ENCODE peak calls at places on chromosomes 2 and 18, in eight cellular contexts. One of them, this sample, is unnamed.

GRCh38 chr18:33560686-33561370 is 17.2 kb upstream of the ASXL3 start:
- DNase-seq in CD8-positive, alpha-beta T cell: no peak
- DNase-seq in suprapubic skin: no peak
- DNase-seq in A549: peak; percentile 33
- DNase-seq in CD8-positive, alpha-beta memory T cell: no peak
- DNase-seq in aorta: no peak
- DNase-seq in cardiac muscle cell: peak; percentile 37
- DNase-seq in breast epithelium: no peak
- DNase-seq in this sample: no peak

GRCh38 chr2:38750011-38750792 is 959 bp downstream of the SRSF7 start:
- DNase-seq in breast epithelium: peak; percentile 57
- DNase-seq in A549: peak; percentile 37
- DNase-seq in suprapubic skin: peak; percentile 71
- DNase-seq in aorta: peak; percentile 87
- DNase-seq in CD8-positive, alpha-beta T cell: peak; percentile 73
- DNase-seq in CD8-positive, alpha-beta memory T cell: peak; percentile 31
- DNase-seq in cardiac muscle cell: peak; percentile 47
- DNase-seq in this sample: peak; percentile 80

GRCh38 chr2:224369028-224369632 is 32.8 kb downstream of the FAM124B start:
- DNase-seq in A549: peak; percentile 47
- DNase-seq in aorta: no peak
- DNase-seq in CD8-positive, alpha-beta memory T cell: no peak
- DNase-seq in suprapubic skin: no peak
- DNase-seq in cardiac muscle cell: peak; percentile 67
- DNase-seq in breast epithelium: no peak
- DNase-seq in CD8-positive, alpha-beta T cell: no peak
- DNase-seq in this sample: peak; percentile 51

GRCh38 chr18:35051978-35052377 is 10.8 kb downstream of the MAPRE2 start:
- DNase-seq in aorta: no peak
- DNase-seq in cardiac muscle cell: peak; percentile 44
- DNase-seq in suprapubic skin: no peak
- DNase-seq in CD8-positive, alpha-beta memory T cell: no peak
- DNase-seq in CD8-positive, alpha-beta T cell: no peak
- DNase-seq in breast epithelium: no peak
- DNase-seq in A549: no peak
- DNase-seq in this sample: no peak

GRCh38 chr2:47905454-47906260 is 641 bp downstream of the FBXO11 start:
- DNase-seq in cardiac muscle cell: peak; percentile 63
- DNase-seq in suprapubic skin: peak; percentile 78
- DNase-seq in CD8-positive, alpha-beta T cell: peak; percentile 80
- DNase-seq in aorta: peak; percentile 85
- DNase-seq in CD8-positive, alpha-beta memory T cell: peak; percentile 50
- DNase-seq in breast epithelium: peak; percentile 53
- DNase-seq in A549: peak; percentile 81
- DNase-seq in this sample: peak; percentile 80

GRCh38 chr2:149313512-149313972 is 16.8 kb upstream of the LYPD6 start:
- DNase-seq in CD8-positive, alpha-beta memory T cell: no peak
- DNase-seq in suprapubic skin: no peak
- DNase-seq in breast epithelium: peak; percentile 54
- DNase-seq in A549: peak; percentile 45
- DNase-seq in CD8-positive, alpha-beta T cell: no peak
- DNase-seq in aorta: no peak
- DNase-seq in cardiac muscle cell: peak; percentile 43
- DNase-seq in this sample: peak; percentile 31

GRCh38 chr2:222952204-222952603 is 91.4 kb downstream of the ACSL3 start:
- DNase-seq in suprapubic skin: no peak
- DNase-seq in CD8-positive, alpha-beta T cell: no peak
- DNase-seq in CD8-positive, alpha-beta memory T cell: no peak
- DNase-seq in cardiac muscle cell: no peak
- DNase-seq in aorta: no peak
- DNase-seq in breast epithelium: no peak
- DNase-seq in A549: no peak
- DNase-seq in this sample: peak; percentile 28

GRCh38 chr2:112184121-112184520 is 45.9 kb downstream of the FBLN7 start:
- DNase-seq in suprapubic skin: no peak
- DNase-seq in CD8-positive, alpha-beta memory T cell: no peak
- DNase-seq in cardiac muscle cell: no peak
- DNase-seq in aorta: no peak
- DNase-seq in breast epithelium: no peak
- DNase-seq in CD8-positive, alpha-beta T cell: no peak
- DNase-seq in A549: no peak
- DNase-seq in this sample: no peak

GRCh38 chr18:8426401-8426800 is 182.8 kb upstream of the RAB12 start:
- DNase-seq in A549: peak; percentile 12
- DNase-seq in suprapubic skin: no peak
- DNase-seq in CD8-positive, alpha-beta T cell: no peak
- DNase-seq in cardiac muscle cell: no peak
- DNase-seq in CD8-positive, alpha-beta memory T cell: no peak
- DNase-seq in aorta: no peak
- DNase-seq in breast epithelium: no peak
- DNase-seq in this sample: no peak

GRCh38 chr18:37362158-37362890 is 203.3 kb downstream of the CELF4 start:
- DNase-seq in aorta: no peak
- DNase-seq in suprapubic skin: no peak
- DNase-seq in CD8-positive, alpha-beta memory T cell: no peak
- DNase-seq in breast epithelium: no peak
- DNase-seq in CD8-positive, alpha-beta T cell: no peak
- DNase-seq in cardiac muscle cell: no peak
- DNase-seq in A549: no peak
- DNase-seq in this sample: no peak

GRCh38 chr2:237344972-237345870 is 68.7 kb downstream of the COL6A3 start:
- DNase-seq in cardiac muscle cell: no peak
- DNase-seq in breast epithelium: no peak
- DNase-seq in CD8-positive, alpha-beta T cell: no peak
- DNase-seq in A549: no peak
- DNase-seq in CD8-positive, alpha-beta memory T cell: no peak
- DNase-seq in suprapubic skin: no peak
- DNase-seq in aorta: no peak
- DNase-seq in this sample: no peak

GRCh38 chr18:70822167-70822566 is 533.3 kb downstream of the SOCS6 start:
- DNase-seq in cardiac muscle cell: peak; percentile 0
- DNase-seq in aorta: no peak
- DNase-seq in CD8-positive, alpha-beta memory T cell: no peak
- DNase-seq in suprapubic skin: no peak
- DNase-seq in A549: no peak
- DNase-seq in CD8-positive, alpha-beta T cell: no peak
- DNase-seq in breast epithelium: no peak
- DNase-seq in this sample: no peak

DNA sequence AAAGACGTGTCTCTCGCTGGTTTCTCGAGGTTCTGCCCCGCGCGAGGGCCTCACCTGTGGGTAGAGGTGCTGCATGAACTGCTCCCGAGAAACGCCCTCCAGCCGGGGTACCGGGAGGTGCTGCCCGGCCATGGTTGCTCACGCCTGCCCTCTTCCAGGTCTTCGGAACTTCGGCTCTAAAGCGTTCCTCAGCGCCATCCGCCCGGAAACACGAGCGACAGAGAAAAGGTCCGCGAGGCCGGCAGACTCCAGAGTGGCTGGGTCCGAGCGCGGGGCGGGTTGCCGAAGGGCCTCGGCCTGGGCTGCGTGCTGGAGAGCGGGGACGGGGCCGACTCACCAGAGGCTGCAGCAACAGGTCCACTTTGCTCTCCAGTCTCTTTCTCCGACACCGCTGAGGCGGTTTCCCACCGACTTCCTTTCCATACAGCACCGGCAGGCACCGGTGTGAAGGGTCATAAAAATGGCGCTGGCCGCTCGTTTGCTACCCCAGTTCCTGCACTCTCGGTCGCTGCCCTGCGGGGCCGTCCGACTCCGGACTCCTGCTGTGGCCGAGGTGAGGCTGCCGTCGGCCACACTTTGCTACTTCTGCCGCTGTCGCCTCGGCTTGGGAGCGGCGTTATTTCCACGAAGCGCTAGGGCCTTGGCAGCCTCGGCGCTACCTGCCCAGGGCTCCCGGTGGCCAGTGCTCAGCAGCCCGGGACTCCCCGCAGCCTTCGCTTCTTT is at the start of the genes MAIP1 and TYW5:
- DNase-seq in CD8-positive, alpha-beta memory T cell: peak; percentile 66
- DNase-seq in suprapubic skin: peak; percentile 87
- DNase-seq in cardiac muscle cell: peak; percentile 88
- DNase-seq in A549: peak; percentile 92
- DNase-seq in breast epithelium: peak; percentile 76
- DNase-seq in aorta: peak; percentile 93
- DNase-seq in CD8-positive, alpha-beta T cell: peak; percentile 88
- DNase-seq in this sample: peak; percentile 89
- H3K4me1 ChIP-seq in CD8-positive, alpha-beta memory T cell: peaks cover 44% of the 10 kb centered on the region
- H3K4me1 ChIP-seq in suprapubic skin: peaks cover 35% of the 10 kb centered on the region
- H3K4me1 ChIP-seq in cardiac muscle cell: peaks cover 11% of the 10 kb centered on the region
- H3K4me1 ChIP-seq in A549: peaks cover 21% of the 10 kb centered on the region
- H3K4me1 ChIP-seq in breast epithelium: peaks cover 18% of the 10 kb centered on the region
- H3K4me1 ChIP-seq in aorta: no peaks in the 10 kb centered on the region
- H3K4me1 ChIP-seq in CD8-positive, alpha-beta T cell: peaks cover 34% of the 10 kb centered on the region
- H3K4me1 ChIP-seq in this sample: peaks cover 20% of the 10 kb centered on the region

GRCh38 chr2:28333606-28334526 is 58.8 kb upstream of the FOSL2 start:
- DNase-seq in aorta: no peak
- DNase-seq in CD8-positive, alpha-beta T cell: no peak
- DNase-seq in CD8-positive, alpha-beta memory T cell: no peak
- DNase-seq in cardiac muscle cell: peak; percentile 29
- DNase-seq in suprapubic skin: no peak
- DNase-seq in breast epithelium: no peak
- DNase-seq in A549: no peak
- DNase-seq in this sample: no peak
- H3K4me1 ChIP-seq in aorta: no peaks in the 10 kb centered on the region
- H3K4me1 ChIP-seq in CD8-positive, alpha-beta T cell: no peaks in the 10 kb centered on the region
- H3K4me1 ChIP-seq in CD8-positive, alpha-beta memory T cell: no peaks in the 10 kb centered on the region
- H3K4me1 ChIP-seq in cardiac muscle cell: no peaks in the 10 kb centered on the region
- H3K4me1 ChIP-seq in suprapubic skin: peaks cover 49% of the 10 kb centered on the region
- H3K4me1 ChIP-seq in breast epithelium: no peaks in the 10 kb centered on the region
- H3K4me1 ChIP-seq in A549: peaks cover 5% of the 10 kb centered on the region
- H3K4me1 ChIP-seq in this sample: peaks cover 1% of the 10 kb centered on the region

GRCh38 chr2:157657858-157658257 is 29.2 kb upstream of the ACVR1C start:
- DNase-seq in cardiac muscle cell: no peak
- DNase-seq in suprapubic skin: no peak
- DNase-seq in aorta: no peak
- DNase-seq in A549: no peak
- DNase-seq in breast epithelium: no peak
- DNase-seq in CD8-positive, alpha-beta memory T cell: no peak
- DNase-seq in CD8-positive, alpha-beta T cell: no peak
- DNase-seq in this sample: no peak
- H3K4me1 ChIP-seq in cardiac muscle cell: no peaks in the 10 kb centered on the region
- H3K4me1 ChIP-seq in suprapubic skin: no peaks in the 10 kb centered on the region
- H3K4me1 ChIP-seq in aorta: no peaks in the 10 kb centered on the region
- H3K4me1 ChIP-seq in A549: no peaks in the 10 kb centered on the region
- H3K4me1 ChIP-seq in breast epithelium: no peaks in the 10 kb centered on the region
- H3K4me1 ChIP-seq in CD8-positive, alpha-beta memory T cell: no peaks in the 10 kb centered on the region
- H3K4me1 ChIP-seq in CD8-positive, alpha-beta T cell: no peaks in the 10 kb centered on the region
- H3K4me1 ChIP-seq in this sample: no peaks in the 10 kb centered on the region

DNA sequence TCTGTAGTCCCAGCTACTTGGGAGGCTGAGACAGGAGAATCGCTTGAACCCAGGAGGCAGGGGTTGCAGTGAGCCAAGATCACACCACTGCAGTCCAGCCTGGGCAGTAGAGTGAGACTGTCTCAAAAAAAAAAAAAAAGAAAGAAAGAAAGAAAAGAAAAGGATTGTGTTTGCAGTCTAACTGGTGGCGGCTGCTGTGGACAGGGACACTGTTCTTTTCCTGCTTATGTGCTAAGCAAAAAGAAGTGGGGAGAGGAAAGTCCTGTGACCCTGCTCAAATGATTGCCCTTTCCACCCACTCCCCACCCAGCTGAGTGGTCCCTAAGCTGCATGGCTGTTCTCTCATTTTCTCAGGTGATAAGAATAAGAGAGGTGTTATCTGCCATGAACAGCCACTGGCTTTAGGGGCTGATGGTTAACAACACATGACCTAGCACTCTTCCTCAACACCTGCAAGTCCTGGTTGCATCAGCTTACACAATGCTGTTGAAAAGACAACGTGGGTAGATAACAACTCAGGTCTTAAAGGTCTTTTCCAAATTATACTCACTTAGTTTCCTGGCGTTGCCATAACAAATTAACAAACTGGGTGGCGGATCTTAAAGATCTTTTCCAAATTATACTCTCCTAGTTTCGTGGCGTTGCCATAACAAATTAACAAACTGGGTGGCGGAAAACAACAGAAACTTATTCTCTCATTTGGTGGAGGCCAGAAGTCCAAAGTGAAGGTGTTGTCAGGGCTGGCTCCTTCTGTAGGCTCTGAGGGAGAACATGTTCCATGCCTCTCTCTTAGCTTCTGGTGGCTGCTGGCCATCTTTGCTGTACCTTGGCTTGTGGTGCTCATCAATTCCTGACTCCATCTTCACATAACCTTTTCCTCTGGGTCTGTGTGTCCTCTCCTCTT is 90.3 kb upstream of the RTN4 start:
- DNase-seq in cardiac muscle cell: no peak
- DNase-seq in suprapubic skin: no peak
- DNase-seq in A549: no peak
- DNase-seq in CD8-positive, alpha-beta memory T cell: no peak
- DNase-seq in aorta: no peak
- DNase-seq in breast epithelium: no peak
- DNase-seq in CD8-positive, alpha-beta T cell: no peak
- DNase-seq in this sample: no peak
- H3K4me1 ChIP-seq in cardiac muscle cell: peaks cover 13% of the 10 kb centered on the region
- H3K4me1 ChIP-seq in suprapubic skin: peaks cover 20% of the 10 kb centered on the region
- H3K4me1 ChIP-seq in A549: peaks cover 11% of the 10 kb centered on the region
- H3K4me1 ChIP-seq in CD8-positive, alpha-beta memory T cell: peaks cover 14% of the 10 kb centered on the region
- H3K4me1 ChIP-seq in aorta: no peaks in the 10 kb centered on the region
- H3K4me1 ChIP-seq in breast epithelium: no peaks in the 10 kb centered on the region
- H3K4me1 ChIP-seq in CD8-positive, alpha-beta T cell: peaks cover 16% of the 10 kb centered on the region
- H3K4me1 ChIP-seq in this sample: peaks cover 20% of the 10 kb centered on the region

GRCh38 chr2:217924346-217924901 is 78.4 kb downstream of the TNS1 start:
- DNase-seq in aorta: no peak
- DNase-seq in cardiac muscle cell: no peak
- DNase-seq in suprapubic skin: no peak
- DNase-seq in CD8-positive, alpha-beta T cell: no peak
- DNase-seq in CD8-positive, alpha-beta memory T cell: no peak
- DNase-seq in A549: no peak
- DNase-seq in breast epithelium: no peak
- DNase-seq in this sample: no peak

GRCh38 chr2:217919781-217920351 is 82.9 kb downstream of the TNS1 start:
- DNase-seq in CD8-positive, alpha-beta memory T cell: no peak
- DNase-seq in suprapubic skin: no peak
- DNase-seq in A549: peak; percentile 32
- DNase-seq in breast epithelium: no peak
- DNase-seq in cardiac muscle cell: peak; percentile 80
- DNase-seq in CD8-positive, alpha-beta T cell: no peak
- DNase-seq in aorta: peak; percentile 93
- DNase-seq in this sample: no peak

GRCh38 chr2:217922101-217923006 is 80.4 kb downstream of the TNS1 start:
- DNase-seq in cardiac muscle cell: peak; percentile 63
- DNase-seq in CD8-positive, alpha-beta memory T cell: no peak
- DNase-seq in aorta: peak; percentile 96
- DNase-seq in suprapubic skin: no peak
- DNase-seq in A549: no peak
- DNase-seq in breast epithelium: no peak
- DNase-seq in CD8-positive, alpha-beta T cell: no peak
- DNase-seq in this sample: no peak

GRCh38 chr2:217920879-217921603 is 81.8 kb downstream of the TNS1 start:
- DNase-seq in breast epithelium: no peak
- DNase-seq in A549: no peak
- DNase-seq in cardiac muscle cell: peak; percentile 65
- DNase-seq in CD8-positive, alpha-beta T cell: no peak
- DNase-seq in aorta: peak; percentile 87
- DNase-seq in suprapubic skin: no peak
- DNase-seq in CD8-positive, alpha-beta memory T cell: no peak
- DNase-seq in this sample: no peak

GRCh38 chr2:217923007-217923686 is 79.6 kb downstream of the TNS1 start:
- DNase-seq in CD8-positive, alpha-beta memory T cell: no peak
- DNase-seq in aorta: no peak
- DNase-seq in breast epithelium: no peak
- DNase-seq in A549: no peak
- DNase-seq in CD8-positive, alpha-beta T cell: no peak
- DNase-seq in cardiac muscle cell: no peak
- DNase-seq in suprapubic skin: no peak
- DNase-seq in this sample: no peak
- H3K4me1 ChIP-seq in CD8-positive, alpha-beta memory T cell: no peaks in the 10 kb centered on the region
- H3K4me1 ChIP-seq in aorta: no peaks in the 10 kb centered on the region
- H3K4me1 ChIP-seq in breast epithelium: peaks cover 39% of the 10 kb centered on the region
- H3K4me1 ChIP-seq in A549: peaks cover 54% of the 10 kb centered on the region
- H3K4me1 ChIP-seq in CD8-positive, alpha-beta T cell: no peaks in the 10 kb centered on the region
- H3K4me1 ChIP-seq in cardiac muscle cell: peaks cover 49% of the 10 kb centered on the region
- H3K4me1 ChIP-seq in suprapubic skin: peaks cover 95% of the 10 kb centered on the region
- H3K4me1 ChIP-seq in this sample: peaks cover 5% of the 10 kb centered on the region

This sample was measured in mucosa of descending colon.